ENCODE peak calls at places on chromosomes 12 and 14, in nine cellular contexts. K is mesendoderm; D is transverse colon; G is SJSA1; V is aorta; F is heart right ventricle; X is fibroblast of lung; W is left lung; A is CD8-positive, alpha-beta T cell. I is an unnamed sample.

GRCh38 chr12:24903305-24904088 is 45.4 kb downstream of the BCAT1 start:
- DNase-seq in K (no peak), D (no peak), G (no peak), V (no peak), F (no peak), X (peak; percentile 33), W (no peak), A (no peak), I (peak; percentile 24)

GRCh38 chr12:119343130-119343529 is 8.6 kb downstream of the CCDC60 start:
- DNase-seq in K (no peak), D (no peak), G (no peak), V (no peak), F (no peak), X (no peak), W (no peak), A (no peak), I (no peak)

GRCh38 chr14:103179078-103179477 is 55.8 kb downstream of the TNFAIP2 start:
- DNase-seq in K (no peak), D (no peak), G (no peak), V (no peak), F (no peak), X (no peak), W (no peak), A (no peak), I (no peak)

GRCh38 chr12:57802607-57803006 is 15.9 kb downstream of the AVIL start:
- DNase-seq in K (no peak), D (no peak), G (peak; percentile 75), V (no peak), F (no peak), X (no peak), W (no peak), A (no peak), I (no peak)

GRCh38 chr12:71710276-71711125 is 24.6 kb downstream of the TMEM19 start:
- DNase-seq in K (peak; percentile 67), D (no peak), G (peak; percentile 81), V (no peak), F (no peak), X (peak; percentile 93), W (no peak), A (no peak), I (no peak)

GRCh38 chr12:6939187-6939540 is 4.5 kb upstream of the RNU7-1 start:
- DNase-seq in K (no peak), D (no peak), G (no peak), V (no peak), F (no peak), X (no peak), W (no peak), A (no peak), I (no peak)

GRCh38 chr12:127941332-127941731 is 325.6 kb upstream of the TMEM132C start:
- DNase-seq in K (no peak), D (no peak), G (peak; percentile 80), V (no peak), F (no peak), X (peak; percentile 65), W (no peak), A (no peak), I (no peak)

GRCh38 chr12:10365716-10366433 is 24.0 kb downstream of the KLRK1 start:
- DNase-seq in K (peak; percentile 42), D (no peak), G (peak; percentile 35), V (no peak), F (no peak), X (peak; percentile 58), W (no peak), A (no peak), I (no peak)

GRCh38 chr12:94603434-94604068 is 46.8 kb downstream of the TMCC3 start:
- DNase-seq in K (peak; percentile 30), D (peak; percentile 69), G (no peak), V (no peak), F (no peak), X (no peak), W (no peak), A (peak; percentile 45), I (no peak)

GRCh38 chr12:75974323-75975273 is 57.0 kb downstream of the PHLDA1 start:
- DNase-seq in K (peak; percentile 34), D (no peak), G (no peak), V (no peak), F (no peak), X (no peak), W (no peak), A (no peak), I (no peak)

GRCh38 chr14:98234208-98234607 is 1037.8 kb downstream of the BCL11B start:
- DNase-seq in K (no peak), D (no peak), G (no peak), V (no peak), F (no peak), X (peak; percentile 57), W (no peak), A (no peak), I (no peak)

GRCh38 chr12:91381309-91381804 is 198.7 kb upstream of the DCN start:
- DNase-seq in K (peak; percentile 95), D (no peak), G (peak; percentile 6), V (no peak), F (peak; percentile 69), X (peak; percentile 90), W (no peak), A (no peak), I (peak; percentile 75)

GRCh38 chr12:32146074-32146873 is 39.6 kb downstream of the BICD1 start:
- DNase-seq in K (no peak), D (no peak), G (no peak), V (no peak), F (no peak), X (no peak), W (no peak), A (no peak), I (no peak)

GRCh38 chr12:32151552-32151951 is 44.9 kb downstream of the BICD1 start:
- DNase-seq in K (no peak), D (no peak), G (no peak), V (no peak), F (no peak), X (no peak), W (no peak), A (no peak), I (no peak)

GRCh38 chr12:32149489-32149888 is 42.8 kb downstream of the BICD1 start:
- DNase-seq in K (no peak), D (no peak), G (no peak), V (no peak), F (no peak), X (no peak), W (no peak), A (no peak), I (no peak)

GRCh38 chr12:32151081-32151480 is 44.4 kb downstream of the BICD1 start:
- DNase-seq in K (no peak), D (no peak), G (no peak), V (no peak), F (no peak), X (no peak), W (no peak), A (no peak), I (no peak)

GRCh38 chr12:32148372-32148771 is 41.7 kb downstream of the BICD1 start:
- DNase-seq in K (no peak), D (no peak), G (no peak), V (no peak), F (no peak), X (peak; percentile 92), W (no peak), A (no peak), I (no peak)
- H3K27ac ChIP-seq in K (no peak overlapping the region), D (no peak overlapping the region), G (no peak overlapping the region), V (no peak overlapping the region), F (no peak overlapping the region), X (no peak overlapping the region), W (no peak overlapping the region), A (no peak overlapping the region), I (no peak overlapping the region)

DNA sequence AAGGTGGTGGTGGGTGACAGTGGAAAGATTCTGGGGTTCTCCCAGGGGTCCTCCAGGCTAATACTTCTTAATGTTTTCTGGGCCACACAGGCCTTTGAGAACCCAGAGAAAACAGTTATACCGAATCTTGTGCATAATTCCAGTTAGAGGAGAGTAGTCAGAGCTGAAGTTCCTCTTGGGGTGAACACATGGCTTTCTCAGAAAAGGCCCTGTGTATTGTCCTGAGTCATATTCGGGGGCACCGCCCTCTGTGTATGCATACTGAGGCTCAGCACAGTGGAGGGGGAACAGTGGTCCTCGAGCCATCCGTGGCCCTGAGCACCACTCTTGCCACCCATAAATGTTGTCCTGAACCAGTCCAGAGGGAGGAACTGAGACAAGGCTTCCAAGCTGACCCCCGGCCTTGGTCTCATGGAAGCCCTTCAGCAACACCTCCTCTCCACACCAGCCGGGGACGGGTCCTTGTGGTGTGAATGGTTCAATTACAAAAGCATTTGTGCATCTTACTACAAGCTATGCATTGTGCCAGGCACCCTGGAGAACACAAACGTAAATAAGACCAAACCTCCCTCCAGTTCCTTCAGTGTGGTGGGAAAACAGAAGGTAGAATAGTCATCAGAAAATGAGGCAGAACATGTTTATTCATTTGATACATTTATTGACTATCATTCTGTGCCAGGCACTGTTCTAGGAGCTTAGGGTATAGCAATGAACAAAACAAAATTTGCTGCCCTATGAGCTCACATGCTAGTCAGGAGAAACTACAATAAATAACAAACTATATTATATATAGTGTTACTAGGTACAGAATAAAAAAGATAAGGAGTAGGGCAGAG is 9.9 kb downstream of the DHRS2 start:
- DNase-seq in K (no peak), D (no peak), G (no peak), V (no peak), F (no peak), X (no peak), W (no peak), A (no peak), I (no peak)
- H3K27ac ChIP-seq in K (no peak overlapping the region), D (no peak overlapping the region), G (no peak overlapping the region), V (no peak overlapping the region), F (no peak overlapping the region), X (no peak overlapping the region), W (no peak overlapping the region), A (no peak overlapping the region), I (no peak overlapping the region)

DNA sequence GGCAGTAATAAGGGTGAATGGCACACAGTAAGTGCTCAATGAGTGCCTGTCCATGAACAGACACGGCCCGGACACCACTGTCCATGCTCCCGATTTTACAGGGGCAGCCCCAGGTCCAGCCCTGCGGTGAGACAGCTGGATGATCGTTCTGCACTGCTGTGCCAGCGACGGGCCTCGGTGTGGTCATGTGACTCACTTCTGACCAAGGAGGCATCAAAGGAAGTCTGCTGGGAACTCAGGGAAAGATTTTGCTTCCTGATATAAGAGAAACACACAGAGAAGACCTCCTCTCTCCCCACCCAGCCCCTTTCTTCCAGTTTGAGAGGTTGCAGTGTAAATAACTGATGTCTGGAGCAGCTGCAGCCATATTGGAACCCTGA is 126.6 kb downstream of the SCARB1 start:
- DNase-seq in K (no peak), D (no peak), G (peak; percentile 83), V (no peak), F (no peak), X (peak; percentile 79), W (no peak), A (no peak), I (no peak)
- H3K27ac ChIP-seq in K (no peak overlapping the region), D (peak overlapping the region; percentile 21), G (peak overlapping the region; percentile 81), V (no peak overlapping the region), F (no peak overlapping the region), X (no peak overlapping the region), W (no peak overlapping the region), A (no peak overlapping the region), I (no peak overlapping the region)

GRCh38 chr14:104863923-104864266 is 1.2 kb upstream of the CEP170B start:
- DNase-seq in K (peak; percentile 57), D (no peak), G (no peak), V (no peak), F (no peak), X (no peak), W (no peak), A (no peak), I (no peak)
- H3K27ac ChIP-seq in K (no peak overlapping the region), D (peak overlapping the region; percentile 90), G (no peak overlapping the region), V (no peak overlapping the region), F (no peak overlapping the region), X (no peak overlapping the region), W (no peak overlapping the region), A (no peak overlapping the region), I (no peak overlapping the region)

I was measured in substantia nigra.